ENCODE peak calls at places on chromosomes 7 and 10, in six cellular contexts. One of them, this sample, is unnamed.

GRCh38 chr10:122460891-122461293 is 461 bp upstream of the HTRA1 start:
- DNase-seq in astrocyte: no peak
- DNase-seq in B cell: no peak
- DNase-seq in CD4-positive, alpha-beta T cell: no peak
- DNase-seq in cardiac fibroblast: peak; percentile 23
- DNase-seq in HFFc6: no peak
- DNase-seq in this sample: no peak

GRCh38 chr10:500876-501275 is 188.6 kb downstream of the DIP2C start:
- DNase-seq in astrocyte: peak; percentile 55
- DNase-seq in B cell: no peak
- DNase-seq in CD4-positive, alpha-beta T cell: no peak
- DNase-seq in cardiac fibroblast: peak; percentile 17
- DNase-seq in HFFc6: no peak
- DNase-seq in this sample: no peak

GRCh38 chr7:38398725-38399321 is 125.4 kb upstream of the TARP start:
- DNase-seq in astrocyte: peak; percentile 20
- DNase-seq in B cell: peak; percentile 62
- DNase-seq in CD4-positive, alpha-beta T cell: peak; percentile 42
- DNase-seq in cardiac fibroblast: peak; percentile 59
- DNase-seq in HFFc6: peak; percentile 10
- DNase-seq in this sample: peak; percentile 70

GRCh38 chr7:70679666-70680065 is 452.3 kb upstream of the GALNT17 start:
- DNase-seq in astrocyte: peak; percentile 22
- DNase-seq in B cell: no peak
- DNase-seq in CD4-positive, alpha-beta T cell: no peak
- DNase-seq in cardiac fibroblast: no peak
- DNase-seq in HFFc6: no peak
- DNase-seq in this sample: peak; percentile 57

GRCh38 chr7:135541029-135541428 is 16.7 kb upstream of the NUP205 start:
- DNase-seq in astrocyte: no peak
- DNase-seq in B cell: no peak
- DNase-seq in CD4-positive, alpha-beta T cell: no peak
- DNase-seq in cardiac fibroblast: no peak
- DNase-seq in HFFc6: no peak
- DNase-seq in this sample: no peak

GRCh38 chr7:51356849-51357516 is 40.4 kb upstream of the COBL start:
- DNase-seq in astrocyte: no peak
- DNase-seq in B cell: no peak
- DNase-seq in CD4-positive, alpha-beta T cell: no peak
- DNase-seq in cardiac fibroblast: no peak
- DNase-seq in HFFc6: no peak
- DNase-seq in this sample: no peak

GRCh38 chr7:16343612-16344011 is 77.7 kb downstream of the CRPPA start:
- DNase-seq in astrocyte: no peak
- DNase-seq in B cell: no peak
- DNase-seq in CD4-positive, alpha-beta T cell: no peak
- DNase-seq in cardiac fibroblast: no peak
- DNase-seq in HFFc6: no peak
- DNase-seq in this sample: no peak

GRCh38 chr7:47293884-47294568 is 287.9 kb downstream of the TNS3 start:
- DNase-seq in astrocyte: no peak
- DNase-seq in B cell: no peak
- DNase-seq in CD4-positive, alpha-beta T cell: no peak
- DNase-seq in cardiac fibroblast: peak; percentile 69
- DNase-seq in HFFc6: peak; percentile 76
- DNase-seq in this sample: no peak

GRCh38 chr7:147298611-147299043 is 1182.0 kb downstream of the CNTNAP2 start:
- DNase-seq in astrocyte: peak; percentile 10
- DNase-seq in B cell: no peak
- DNase-seq in CD4-positive, alpha-beta T cell: no peak
- DNase-seq in cardiac fibroblast: peak; percentile 1
- DNase-seq in HFFc6: no peak
- DNase-seq in this sample: no peak

GRCh38 chr10:110226926-110227641 is 19.7 kb downstream of the MXI1 start:
- DNase-seq in astrocyte: no peak
- DNase-seq in B cell: peak; percentile 77
- DNase-seq in CD4-positive, alpha-beta T cell: peak; percentile 66
- DNase-seq in cardiac fibroblast: peak; percentile 15
- DNase-seq in HFFc6: no peak
- DNase-seq in this sample: peak; percentile 49

GRCh38 chr10:132654708-132655661 is 117.4 kb downstream of the INPP5A start:
- DNase-seq in astrocyte: no peak
- DNase-seq in B cell: no peak
- DNase-seq in CD4-positive, alpha-beta T cell: peak; percentile 35
- DNase-seq in cardiac fibroblast: peak; percentile 67
- DNase-seq in HFFc6: peak; percentile 35
- DNase-seq in this sample: peak; percentile 73

GRCh38 chr7:104972510-104972909 is 41.5 kb upstream of the KMT2E start:
- DNase-seq in astrocyte: peak; percentile 77
- DNase-seq in B cell: no peak
- DNase-seq in CD4-positive, alpha-beta T cell: no peak
- DNase-seq in cardiac fibroblast: peak; percentile 77
- DNase-seq in HFFc6: peak; percentile 85
- DNase-seq in this sample: no peak

GRCh38 chr10:119818889-119819270 is 53.8 kb downstream of the MCMBP start:
- DNase-seq in astrocyte: no peak
- DNase-seq in B cell: no peak
- DNase-seq in CD4-positive, alpha-beta T cell: no peak
- DNase-seq in cardiac fibroblast: no peak
- DNase-seq in HFFc6: no peak
- DNase-seq in this sample: no peak

GRCh38 chr7:27745064-27745583 is 5.2 kb downstream of the TAX1BP1 start:
- DNase-seq in astrocyte: peak; percentile 81
- DNase-seq in B cell: no peak
- DNase-seq in CD4-positive, alpha-beta T cell: no peak
- DNase-seq in cardiac fibroblast: peak; percentile 89
- DNase-seq in HFFc6: peak; percentile 77
- DNase-seq in this sample: no peak

GRCh38 chr7:6460990-6461584 is 13.3 kb upstream of the DAGLB start:
- DNase-seq in astrocyte: no peak
- DNase-seq in B cell: no peak
- DNase-seq in CD4-positive, alpha-beta T cell: no peak
- DNase-seq in cardiac fibroblast: no peak
- DNase-seq in HFFc6: no peak
- DNase-seq in this sample: no peak

GRCh38 chr10:95391570-95392249 is 100.9 kb upstream of the PDLIM1 start:
- DNase-seq in astrocyte: peak; percentile 39
- DNase-seq in B cell: no peak
- DNase-seq in CD4-positive, alpha-beta T cell: no peak
- DNase-seq in cardiac fibroblast: peak; percentile 42
- DNase-seq in HFFc6: peak; percentile 19
- DNase-seq in this sample: peak; percentile 9

GRCh38 chr7:47154781-47155180 is 427.1 kb downstream of the TNS3 start:
- DNase-seq in astrocyte: no peak
- DNase-seq in B cell: no peak
- DNase-seq in CD4-positive, alpha-beta T cell: no peak
- DNase-seq in cardiac fibroblast: no peak
- DNase-seq in HFFc6: peak; percentile 27
- DNase-seq in this sample: no peak

GRCh38 chr7:142420554-142421362 is 162.9 kb upstream of the PRSS58 start:
- DNase-seq in astrocyte: peak; percentile 18
- DNase-seq in B cell: no peak
- DNase-seq in CD4-positive, alpha-beta T cell: no peak
- DNase-seq in cardiac fibroblast: peak; percentile 25
- DNase-seq in HFFc6: peak; percentile 45
- DNase-seq in this sample: peak; percentile 13

GRCh38 chr10:17747883-17748550 is 4.0 kb upstream of the TMEM236 start:
- DNase-seq in astrocyte: no peak
- DNase-seq in B cell: no peak
- DNase-seq in CD4-positive, alpha-beta T cell: no peak
- DNase-seq in cardiac fibroblast: peak; percentile 57
- DNase-seq in HFFc6: no peak
- DNase-seq in this sample: no peak

GRCh38 chr7:155227788-155228458 is 69.8 kb upstream of the INSIG1 start:
- DNase-seq in astrocyte: no peak
- DNase-seq in B cell: no peak
- DNase-seq in CD4-positive, alpha-beta T cell: no peak
- DNase-seq in cardiac fibroblast: no peak
- DNase-seq in HFFc6: no peak
- DNase-seq in this sample: no peak

DNA sequence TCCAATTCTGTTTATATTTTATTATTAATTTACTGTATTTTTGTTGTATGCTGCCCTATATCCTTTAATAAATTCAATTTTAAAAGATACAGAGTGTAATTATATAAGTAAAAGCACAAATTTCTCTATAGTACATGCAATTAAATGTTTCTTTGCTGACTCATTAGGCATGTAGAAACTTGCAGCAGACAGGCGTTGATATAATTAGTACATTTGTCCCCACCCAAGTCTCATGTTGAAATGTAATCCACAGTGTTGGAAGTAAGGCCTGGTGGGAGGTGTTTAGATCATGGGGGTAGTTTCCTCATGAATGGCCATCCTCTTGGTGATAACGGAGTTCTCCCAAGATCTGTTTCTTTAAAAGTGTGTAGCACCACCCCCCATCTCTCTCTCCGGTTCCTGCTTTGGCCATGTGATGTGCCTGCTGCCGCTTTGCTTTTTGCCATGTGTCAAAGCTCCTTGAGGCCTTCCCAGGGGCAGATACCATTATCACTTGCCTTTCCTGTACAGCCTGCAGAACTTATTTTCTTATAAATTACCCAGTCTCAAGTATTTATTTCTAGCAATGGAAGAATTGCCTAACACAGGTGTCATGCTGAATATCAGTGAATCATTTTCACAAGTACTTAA is 63.7 kb downstream of the TSPAN12 start:
- DNase-seq in astrocyte: no peak
- DNase-seq in B cell: no peak
- DNase-seq in CD4-positive, alpha-beta T cell: no peak
- DNase-seq in cardiac fibroblast: peak; percentile 7
- DNase-seq in HFFc6: no peak
- DNase-seq in this sample: no peak
- TF ChIP-seq CTCF in astrocyte: no peak
- TF ChIP-seq CTCF in B cell: no peak
- TF ChIP-seq CTCF in CD4-positive, alpha-beta T cell: no peak
- TF ChIP-seq CTCF in cardiac fibroblast: no peak
- TF ChIP-seq CTCF in HFFc6: no peak
- TF ChIP-seq CTCF in this sample: no peak

GRCh38 chr7:40850017-40850416 is 715.2 kb downstream of the SUGCT start:
- DNase-seq in astrocyte: peak; percentile 41
- DNase-seq in B cell: no peak
- DNase-seq in CD4-positive, alpha-beta T cell: no peak
- DNase-seq in cardiac fibroblast: no peak
- DNase-seq in HFFc6: peak; percentile 29
- DNase-seq in this sample: no peak

GRCh38 chr7:40845959-40846358 is 711.2 kb downstream of the SUGCT start:
- DNase-seq in astrocyte: no peak
- DNase-seq in B cell: no peak
- DNase-seq in CD4-positive, alpha-beta T cell: no peak
- DNase-seq in cardiac fibroblast: no peak
- DNase-seq in HFFc6: no peak
- DNase-seq in this sample: no peak

GRCh38 chr7:40848541-40849221 is 713.9 kb downstream of the SUGCT start:
- DNase-seq in astrocyte: peak; percentile 23
- DNase-seq in B cell: no peak
- DNase-seq in CD4-positive, alpha-beta T cell: no peak
- DNase-seq in cardiac fibroblast: peak; percentile 22
- DNase-seq in HFFc6: no peak
- DNase-seq in this sample: no peak

GRCh38 chr7:40847921-40848320 is 713.1 kb downstream of the SUGCT start:
- DNase-seq in astrocyte: peak; percentile 7
- DNase-seq in B cell: no peak
- DNase-seq in CD4-positive, alpha-beta T cell: no peak
- DNase-seq in cardiac fibroblast: no peak
- DNase-seq in HFFc6: no peak
- DNase-seq in this sample: no peak

DNA sequence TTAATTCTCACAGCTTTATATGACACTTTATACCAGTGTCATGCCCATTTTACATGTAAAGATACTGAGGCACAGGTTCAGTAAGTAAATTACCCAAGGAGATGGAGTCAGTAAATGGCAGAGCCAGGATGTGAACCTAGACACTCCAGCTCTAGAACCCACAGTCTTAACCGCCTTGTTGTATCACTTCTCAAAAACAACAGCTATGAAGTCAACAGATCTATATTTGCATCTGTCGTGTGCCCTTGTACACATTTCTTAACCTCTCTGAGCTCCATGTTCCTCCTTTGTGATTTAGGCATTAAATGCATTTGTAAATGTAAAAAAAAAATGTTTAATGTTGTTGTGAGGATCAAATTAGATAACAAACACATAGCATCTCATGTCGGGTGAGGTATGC is 716.2 kb downstream of the SUGCT start:
- DNase-seq in astrocyte: no peak
- DNase-seq in B cell: no peak
- DNase-seq in CD4-positive, alpha-beta T cell: no peak
- DNase-seq in cardiac fibroblast: no peak
- DNase-seq in HFFc6: no peak
- DNase-seq in this sample: no peak
- TF ChIP-seq CTCF in astrocyte: no peak
- TF ChIP-seq CTCF in B cell: no peak
- TF ChIP-seq CTCF in CD4-positive, alpha-beta T cell: no peak
- TF ChIP-seq CTCF in cardiac fibroblast: no peak
- TF ChIP-seq CTCF in HFFc6: no peak
- TF ChIP-seq CTCF in this sample: no peak

GRCh38 chr10:35600193-35600592 is 4.9 kb upstream of the GJD4 start:
- DNase-seq in astrocyte: no peak
- DNase-seq in B cell: no peak
- DNase-seq in CD4-positive, alpha-beta T cell: no peak
- DNase-seq in cardiac fibroblast: peak; percentile 23
- DNase-seq in HFFc6: no peak
- DNase-seq in this sample: no peak
- TF ChIP-seq CTCF in astrocyte: peak; percentile 27
- TF ChIP-seq CTCF in B cell: no peak
- TF ChIP-seq CTCF in CD4-positive, alpha-beta T cell: no peak
- TF ChIP-seq CTCF in cardiac fibroblast: peak; percentile 32
- TF ChIP-seq CTCF in HFFc6: peak; percentile 44
- TF ChIP-seq CTCF in this sample: no peak

GRCh38 chr7:93877742-93878141 is 12.8 kb downstream of the TFPI2 start:
- DNase-seq in astrocyte: no peak
- DNase-seq in B cell: no peak
- DNase-seq in CD4-positive, alpha-beta T cell: no peak
- DNase-seq in cardiac fibroblast: no peak
- DNase-seq in HFFc6: no peak
- DNase-seq in this sample: no peak
- TF ChIP-seq CTCF in astrocyte: no peak
- TF ChIP-seq CTCF in B cell: no peak
- TF ChIP-seq CTCF in CD4-positive, alpha-beta T cell: no peak
- TF ChIP-seq CTCF in cardiac fibroblast: no peak
- TF ChIP-seq CTCF in HFFc6: peak; percentile 7
- TF ChIP-seq CTCF in this sample: no peak

GRCh38 chr10:117860135-117860534 is 186.6 kb downstream of the RAB11FIP2 start:
- DNase-seq in astrocyte: no peak
- DNase-seq in B cell: no peak
- DNase-seq in CD4-positive, alpha-beta T cell: no peak
- DNase-seq in cardiac fibroblast: no peak
- DNase-seq in HFFc6: no peak
- DNase-seq in this sample: no peak

GRCh38 chr10:117865945-117866344 is 180.8 kb downstream of the RAB11FIP2 start:
- DNase-seq in astrocyte: no peak
- DNase-seq in B cell: no peak
- DNase-seq in CD4-positive, alpha-beta T cell: no peak
- DNase-seq in cardiac fibroblast: no peak
- DNase-seq in HFFc6: no peak
- DNase-seq in this sample: no peak

GRCh38 chr10:117860823-117861222 is 185.9 kb downstream of the RAB11FIP2 start:
- DNase-seq in astrocyte: no peak
- DNase-seq in B cell: no peak
- DNase-seq in CD4-positive, alpha-beta T cell: no peak
- DNase-seq in cardiac fibroblast: peak; percentile 24
- DNase-seq in HFFc6: no peak
- DNase-seq in this sample: no peak
- TF ChIP-seq CTCF in astrocyte: peak; percentile 28
- TF ChIP-seq CTCF in B cell: no peak
- TF ChIP-seq CTCF in CD4-positive, alpha-beta T cell: no peak
- TF ChIP-seq CTCF in cardiac fibroblast: no peak
- TF ChIP-seq CTCF in HFFc6: peak; percentile 57
- TF ChIP-seq CTCF in this sample: peak; percentile 21

GRCh38 chr7:137919987-137920386 is 73.2 kb upstream of the DGKI start:
- DNase-seq in astrocyte: no peak
- DNase-seq in B cell: no peak
- DNase-seq in CD4-positive, alpha-beta T cell: no peak
- DNase-seq in cardiac fibroblast: no peak
- DNase-seq in HFFc6: peak; percentile 15
- DNase-seq in this sample: no peak
- TF ChIP-seq CTCF in astrocyte: no peak
- TF ChIP-seq CTCF in B cell: no peak
- TF ChIP-seq CTCF in CD4-positive, alpha-beta T cell: no peak
- TF ChIP-seq CTCF in cardiac fibroblast: no peak
- TF ChIP-seq CTCF in HFFc6: no peak
- TF ChIP-seq CTCF in this sample: no peak